ENCODE peak calls at places on chromosomes 1 and 21, in ten cellular contexts. N is cardiac muscle cell, K is endodermal cell, X is heart left ventricle, C is dorsolateral prefrontal cortex, Z is heart right ventricle, L is GM12878, Q is left lung, D is GM23248, M is mammary epithelial cell. F is an unnamed sample.

GRCh38 chr1:218488986-218489385 is 143.8 kb downstream of the TGFB2 start:
- DNase-seq in Q (no peak), C (no peak), K (peak), Z (no peak), M (peak), D (no peak), L (no peak), N (peak), X (no peak), F (no peak)

GRCh38 chr1:246324711-246325110 is 182.4 kb downstream of the SMYD3 start:
- DNase-seq in N (no peak), X (no peak), Z (no peak), D (no peak), M (peak), K (peak), C (no peak), Q (no peak), L (no peak), F (no peak)

GRCh38 chr1:88935522-88936222 is 44.3 kb upstream of the GTF2B start:
- DNase-seq in X (no peak), C (no peak), Q (no peak), D (peak), Z (no peak), L (no peak), K (no peak), M (no peak), N (peak), F (no peak)

GRCh38 chr1:115976900-115977480 is 677 bp downstream of the SLC22A15 start:
- DNase-seq in D (peak), X (no peak), L (no peak), K (no peak), M (no peak), Q (no peak), C (peak), Z (no peak), N (peak), F (no peak)

GRCh38 chr21:29080454-29080930 is 7.0 kb upstream of the CCT8 start:
- DNase-seq in Z (no peak), M (no peak), Q (no peak), C (no peak), N (no peak), D (no peak), L (no peak), X (no peak), K (no peak), F (peak)

GRCh38 chr1:167800241-167800640 is 78.5 kb downstream of the MPZL1 start:
- DNase-seq in D (peak), K (no peak), X (no peak), M (no peak), Z (no peak), Q (no peak), N (no peak), C (no peak), L (no peak), F (no peak)

GRCh38 chr1:174157157-174157806 is 2.0 kb upstream of the RABGAP1L start:
- DNase-seq in C (no peak), M (peak), Q (no peak), Z (no peak), X (no peak), L (peak), K (no peak), D (no peak), N (no peak), F (no peak)

GRCh38 chr1:34590211-34590623 is 164.6 kb upstream of the GJB5 start:
- DNase-seq in L (peak), D (peak), Z (no peak), C (no peak), K (peak), M (peak), X (no peak), N (no peak), Q (peak), F (no peak)

GRCh38 chr1:83909687-83910086 is 89.2 kb downstream of the TTLL7 start:
- DNase-seq in X (no peak), K (no peak), L (no peak), D (no peak), Q (no peak), M (no peak), N (no peak), Z (no peak), C (no peak), F (no peak)

GRCh38 chr1:83900530-83900929 is 98.4 kb downstream of the TTLL7 start:
- DNase-seq in M (peak), C (no peak), N (peak), Q (no peak), D (peak), X (no peak), Z (no peak), L (no peak), K (no peak), F (no peak)

GRCh38 chr1:83910461-83910860 is 88.5 kb downstream of the TTLL7 start:
- DNase-seq in N (peak), M (no peak), Q (no peak), C (no peak), Z (no peak), K (no peak), X (no peak), D (peak), L (no peak), F (no peak)

GRCh38 chr1:83901547-83902155 is 97.3 kb downstream of the TTLL7 start:
- DNase-seq in L (no peak), D (peak), X (no peak), N (peak), M (peak), C (no peak), K (no peak), Z (no peak), Q (peak), F (no peak)

DNA sequence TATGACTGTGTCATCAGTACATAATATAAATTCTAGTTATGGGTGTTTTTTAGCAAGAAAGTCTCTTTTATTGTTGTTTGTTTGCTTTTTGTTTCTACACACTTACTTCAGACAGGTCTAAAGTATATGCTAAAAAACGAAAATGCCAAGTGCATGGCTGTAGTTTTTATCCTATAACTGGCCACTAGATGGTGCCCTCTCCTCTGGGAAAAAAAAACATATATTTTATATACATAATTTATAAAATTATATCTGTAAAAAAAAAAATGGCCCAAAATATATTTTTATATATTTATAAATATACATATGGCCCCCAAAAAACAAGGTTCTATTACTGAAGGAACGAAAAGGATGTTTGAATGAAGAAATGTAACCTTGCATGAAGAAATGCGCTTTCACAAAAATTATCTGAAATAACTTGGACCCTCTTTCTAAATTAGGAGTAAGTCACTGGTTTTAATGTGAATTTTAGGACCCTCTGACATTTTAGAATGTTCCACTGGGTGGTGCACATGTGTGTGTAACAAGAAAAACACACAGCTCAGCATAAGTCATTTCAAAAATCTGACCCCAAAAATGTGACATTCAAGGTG is 93.5 kb downstream of the TTLL7 start:
- DNase-seq in C (no peak), N (peak), Z (no peak), M (no peak), K (no peak), Q (no peak), L (no peak), D (peak), X (no peak), F (no peak)
- H3K4me3 ChIP-seq in C (no peak), N (no peak), Z (no peak), M (no peak), K (no peak), Q (no peak), L (no peak), D (no peak), X (no peak), F (no peak)

GRCh38 chr1:152884966-152885624 is 7.0 kb downstream of the SMCP start:
- DNase-seq in N (no peak), K (no peak), Z (no peak), L (no peak), M (peak), X (no peak), D (peak), Q (no peak), C (no peak), F (no peak)
- H3K27ac ChIP-seq in N (no peak), K (no peak), Z (no peak), L (no peak), M (peak), X (no peak), D (no peak), Q (no peak), C (no peak), F (no peak)

GRCh38 chr21:41952568-41953248 is 1.1 kb downstream of the C2CD2 start:
- DNase-seq in K (peak), Z (no peak), N (no peak), Q (no peak), X (no peak), C (no peak), L (no peak), M (peak), D (no peak), F (no peak)

GRCh38 chr21:41953249-41953830 is 478 bp downstream of the C2CD2 start:
- DNase-seq in D (peak), Z (peak), X (no peak), N (no peak), Q (no peak), C (no peak), M (peak), L (no peak), K (peak), F (no peak)

GRCh38 chr21:41953831-41954653 is at the start of gene C2CD2:
- DNase-seq in Q (peak), K (peak), Z (peak), C (no peak), N (peak), X (peak), L (no peak), M (peak), D (peak), F (no peak)

GRCh38 chr21:41955516-41955915 is 1.7 kb upstream of the C2CD2 start:
- DNase-seq in L (no peak), N (no peak), C (no peak), Q (no peak), X (no peak), M (no peak), K (no peak), Z (no peak), D (no peak), F (no peak)

DNA sequence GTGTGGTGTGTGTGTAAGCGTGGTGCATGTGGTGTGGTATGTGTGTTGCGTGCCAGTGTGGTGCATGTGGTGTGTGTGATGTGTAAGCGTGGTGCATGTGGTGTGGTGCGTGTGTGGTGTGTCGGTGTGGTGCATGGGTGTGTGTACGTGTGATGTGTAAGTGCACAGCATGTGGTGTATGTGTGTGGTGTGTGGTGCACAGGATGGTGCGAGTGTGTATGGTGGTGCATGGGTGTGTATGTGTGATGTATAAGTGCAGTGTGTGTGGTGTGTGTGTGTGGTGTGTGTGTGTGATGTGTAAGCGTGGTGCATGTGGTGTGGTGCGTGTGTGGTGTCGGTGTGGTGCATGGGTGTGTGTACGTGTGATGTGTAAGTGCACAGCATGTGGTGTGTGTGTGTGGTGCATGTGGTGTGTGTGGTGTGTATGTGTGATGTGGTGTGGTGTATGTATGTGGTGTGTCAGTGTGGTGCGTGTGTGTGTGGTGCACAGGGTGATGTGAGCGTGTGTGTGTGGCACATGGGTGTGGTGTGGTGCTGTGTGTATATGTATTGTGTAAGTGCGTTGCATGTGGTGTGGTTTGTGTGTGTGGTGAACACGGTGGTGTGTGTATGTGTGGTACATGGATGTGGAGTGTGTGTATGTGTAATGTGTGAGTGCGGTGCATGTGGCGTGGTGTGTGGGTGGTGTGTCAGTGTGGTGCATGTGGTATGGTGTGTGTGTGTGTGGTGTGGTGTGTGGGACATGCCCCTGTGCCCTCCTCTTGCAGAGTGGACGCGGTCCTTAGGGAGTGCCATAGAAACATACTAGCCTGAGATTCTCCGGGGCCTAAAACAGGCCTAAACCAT is 1.1 kb upstream of the C2CD2 start:
- DNase-seq in L (no peak), Q (no peak), K (no peak), N (no peak), X (no peak), M (no peak), Z (no peak), D (no peak), C (no peak), F (no peak)
- H3K4me3 ChIP-seq in L (no peak), Q (no peak), K (no peak), N (no peak), X (no peak), M (peak), Z (no peak), D (no peak), C (no peak), F (no peak)

DNA sequence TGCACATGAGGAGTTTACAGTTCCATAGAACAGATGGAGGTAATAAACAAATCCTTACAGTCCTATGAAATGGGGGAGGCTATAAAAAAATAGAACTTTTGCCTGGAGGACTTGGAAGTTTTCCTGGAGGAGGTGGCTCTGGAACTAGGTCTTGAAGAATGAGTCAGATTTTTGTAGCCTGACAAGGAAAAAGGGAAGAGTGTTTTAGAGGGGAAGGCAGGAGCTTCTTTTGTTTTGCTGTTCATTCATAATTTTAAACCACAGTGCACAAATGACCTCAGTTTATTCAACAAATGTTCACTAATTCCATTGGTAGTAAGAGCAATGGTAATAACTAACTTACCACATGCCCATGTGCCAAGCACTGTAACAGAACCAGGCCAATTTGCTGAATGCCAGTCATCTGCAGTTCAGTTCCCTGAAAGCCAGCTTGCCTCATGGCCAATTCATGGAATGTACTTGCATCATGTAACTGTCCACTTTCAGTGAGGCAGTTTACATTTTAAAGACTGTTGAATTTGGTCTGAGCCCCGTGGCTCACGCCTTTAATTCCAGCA is 2.8 kb downstream of the DIO1 start:
- DNase-seq in L (no peak), C (no peak), Z (no peak), M (peak), Q (no peak), N (peak), X (no peak), K (no peak), D (peak), F (no peak)
- H3K27ac ChIP-seq in L (no peak), C (peak), Z (no peak), M (no peak), Q (peak), N (no peak), X (no peak), K (no peak), D (peak), F (no peak)

GRCh38 chr1:245160288-245160687 is 5.5 kb downstream of the KIF26B start:
- DNase-seq in C (no peak), M (no peak), L (no peak), N (peak), D (peak), X (no peak), Q (no peak), K (no peak), Z (no peak), F (no peak)
- H3K4me3 ChIP-seq in C (no peak), M (no peak), L (no peak), N (peak), D (no peak), X (no peak), Q (no peak), K (no peak), Z (no peak), F (no peak)

DNA sequence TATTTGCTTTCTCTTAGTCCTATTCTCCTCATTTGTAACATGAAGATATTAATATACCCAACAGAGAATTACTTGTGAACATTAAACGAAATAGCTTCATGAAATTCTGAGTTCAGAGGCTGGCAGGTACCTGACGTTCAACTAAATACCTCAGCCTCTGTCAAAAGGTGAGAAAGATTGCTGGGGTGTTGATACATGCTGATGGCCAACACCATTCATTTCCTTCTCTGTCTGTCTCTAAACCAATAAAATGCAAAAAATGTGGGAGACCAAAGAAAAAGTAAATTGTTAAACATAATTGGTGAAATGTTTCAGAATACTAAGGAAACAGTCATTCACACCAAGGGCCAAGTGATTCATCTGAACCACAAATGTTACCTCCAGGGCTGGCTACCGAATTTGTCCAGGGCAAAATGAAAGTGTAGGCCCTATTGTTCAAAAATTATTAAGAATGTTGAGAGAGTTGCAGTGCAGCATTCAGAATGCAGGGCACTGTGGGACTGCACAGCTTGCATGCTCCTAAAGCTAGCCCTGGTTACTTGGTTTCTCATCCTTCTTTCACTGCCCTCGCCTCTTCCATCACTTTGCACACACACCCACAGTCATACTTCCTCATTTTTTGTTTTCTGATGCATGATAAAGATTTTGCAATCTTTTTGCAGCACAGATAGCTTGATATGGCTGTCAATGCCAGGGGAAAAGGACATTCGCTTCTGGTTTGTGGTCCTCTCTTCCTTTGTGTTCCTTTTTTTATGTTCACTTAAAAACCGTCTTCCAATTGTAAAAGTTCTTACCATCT is 414.3 kb upstream of the NR5A2 start:
- DNase-seq in N (peak), M (peak), L (no peak), K (no peak), Z (no peak), Q (no peak), X (no peak), C (no peak), D (peak), F (no peak)
- H3K27ac ChIP-seq in N (no peak), M (no peak), L (no peak), K (no peak), Z (no peak), Q (no peak), X (no peak), C (no peak), D (no peak), F (no peak)

GRCh38 chr21:37737996-37738395 is 178.3 kb downstream of the KCNJ6 start:
- DNase-seq in C (no peak), N (no peak), L (no peak), K (no peak), X (no peak), D (no peak), Q (no peak), Z (no peak), M (no peak), F (no peak)
- H3K4me3 ChIP-seq in C (no peak), N (no peak), L (no peak), K (no peak), X (no peak), D (no peak), Q (no peak), Z (no peak), M (no peak), F (no peak)